ENCODE peak calls at places on chromosomes 13 and 19, in ten cellular contexts. I is upper lobe of left lung; O is left ventricle myocardium inferior; N is endodermal cell; W is tibial nerve; K is gastrocnemius medialis; E is RWPE2; X is CD8-positive, alpha-beta memory T cell; Q is uterus; J is effector memory CD4-positive, alpha-beta T cell. R is an unnamed sample. For H3K9me3, the result is how much of the 10 kb centered on the place peaks cover.

GRCh38 chr13:37715606-37716015 is 117.0 kb upstream of the POSTN start:
- DNase-seq in K (no peak), N (no peak), O (no peak), X (no peak), W (no peak), E (no peak), I (no peak), J (no peak), Q (no peak), R (no peak)

GRCh38 chr13:28494537-28494860 is 429 bp downstream of the FLT1 start:
- DNase-seq in E (no peak), J (no peak), O (no peak), N (no peak), I (no peak), W (no peak), X (no peak), K (no peak), Q (no peak), R (no peak)

GRCh38 chr19:46731584-46731983 is 14.3 kb upstream of the FKRP start:
- DNase-seq in K (no peak), X (no peak), W (no peak), O (no peak), I (no peak), Q (no peak), J (no peak), E (no peak), N (no peak), R (no peak)

GRCh38 chr19:39907213-39907612 is 27.2 kb downstream of the FCGBP start:
- DNase-seq in X (no peak), I (no peak), K (no peak), J (no peak), W (no peak), Q (no peak), O (no peak), N (no peak), E (no peak), R (no peak)

GRCh38 chr13:102620512-102620911 is 23.7 kb downstream of the TPP2 start:
- DNase-seq in O (no peak), X (no peak), N (no peak), Q (no peak), W (no peak), I (no peak), E (no peak), K (no peak), J (no peak), R (no peak)

GRCh38 chr13:110400786-110401533 is 93.9 kb downstream of the COL4A2 start:
- DNase-seq in I (no peak), K (no peak), E (no peak), W (no peak), X (no peak), N (no peak), Q (peak), J (no peak), O (no peak), R (peak)

GRCh38 chr19:29687897-29688728 is 22.9 kb downstream of the PLEKHF1 start:
- DNase-seq in J (no peak), W (no peak), E (no peak), O (no peak), X (no peak), I (no peak), N (no peak), Q (no peak), K (peak), R (no peak)

GRCh38 chr13:77691871-77692270 is 5.6 kb upstream of the SLAIN1 start:
- DNase-seq in Q (no peak), I (no peak), X (no peak), K (no peak), J (no peak), W (no peak), O (no peak), N (no peak), E (no peak), R (no peak)

GRCh38 chr19:10975374-10976036 is 14.7 kb downstream of the SMARCA4 start:
- DNase-seq in W (peak), Q (peak), O (peak), E (no peak), J (no peak), I (no peak), N (no peak), X (no peak), K (no peak), R (peak)
- H3K27ac ChIP-seq in W (peak), Q (peak), O (peak), E (no peak), J (no peak), I (peak), N (no peak), X (no peak), K (peak), R (peak)

DNA sequence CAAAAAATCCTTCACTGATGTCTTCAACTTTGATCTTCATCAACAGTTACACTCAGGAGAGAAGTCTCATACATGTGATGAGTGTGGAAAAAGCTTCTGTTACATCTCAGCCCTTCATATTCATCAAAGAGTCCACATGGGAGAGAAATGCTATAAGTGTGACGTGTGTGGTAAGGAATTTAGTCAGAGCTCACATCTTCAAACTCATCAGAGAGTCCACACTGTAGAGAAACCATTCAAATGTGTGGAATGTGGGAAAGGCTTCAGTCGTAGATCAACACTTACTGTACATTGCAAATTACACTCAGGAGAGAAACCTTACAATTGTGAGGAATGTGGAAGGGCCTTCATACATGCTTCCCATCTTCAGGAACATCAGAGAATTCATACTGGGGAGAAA is 8.4 kb upstream of the ZNF226 start:
- DNase-seq in N (no peak), O (no peak), X (no peak), W (no peak), K (no peak), Q (no peak), J (no peak), E (no peak), I (no peak), R (no peak)
- H3K9me3 ChIP-seq in N (under half), O (half or more), X (under half), W (half or more), K (under half), Q (under half), J (under half), E (under half), I (half or more), R (half or more)

GRCh38 chr13:44219808-44220544 is 153.6 kb upstream of the SERP2 start:
- DNase-seq in J (no peak), I (no peak), W (no peak), X (no peak), E (no peak), K (no peak), Q (no peak), N (no peak), O (no peak), R (no peak)
- H3K27ac ChIP-seq in J (no peak), I (peak), W (peak), X (no peak), E (no peak), K (peak), Q (peak), N (no peak), O (peak), R (peak)

DNA sequence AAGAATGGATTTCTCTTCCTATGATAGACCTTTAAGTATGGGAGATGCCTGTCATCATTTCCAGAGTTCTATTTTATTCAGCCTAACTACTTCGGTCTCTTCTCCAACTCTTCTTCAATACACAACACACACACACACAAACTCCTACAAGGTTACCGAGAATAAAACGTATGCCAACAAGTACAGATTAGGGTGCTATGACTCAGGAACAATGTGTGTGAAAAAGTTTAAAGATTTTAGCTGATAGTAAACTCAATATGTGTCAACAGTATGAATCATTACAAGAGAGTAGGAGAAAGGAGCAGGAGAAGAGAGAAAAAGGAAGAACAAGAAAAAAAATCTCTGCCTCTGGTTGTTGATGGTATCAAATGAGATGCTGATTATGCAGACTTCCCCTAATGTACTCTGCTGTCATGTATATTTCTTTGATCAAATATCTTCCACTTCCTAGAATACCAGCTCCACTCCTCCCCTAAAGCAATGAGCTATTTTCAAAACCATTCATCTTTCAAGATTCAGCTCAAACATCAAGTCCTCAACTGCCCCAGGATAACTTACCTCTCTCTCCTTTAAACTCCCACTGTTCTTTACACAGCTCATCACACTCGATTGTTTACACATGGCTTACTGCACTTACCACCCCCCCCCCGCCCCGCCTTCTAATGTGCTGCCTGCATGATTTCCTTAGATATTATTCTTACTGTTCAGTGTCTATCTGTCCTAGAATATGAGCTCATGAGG is 95.6 kb downstream of the FAM216B start:
- DNase-seq in I (no peak), K (no peak), Q (no peak), E (no peak), W (no peak), N (no peak), O (no peak), J (no peak), X (no peak), R (no peak)
- H3K9me3 ChIP-seq in I (under half), K (under half), Q (under half), E (under half), W (under half), N (under half), O (under half), J (under half), X (under half), R (under half)

GRCh38 chr19:1010586-1011510 is 10.1 kb downstream of the TMEM259 start:
- DNase-seq in W (no peak), J (no peak), N (no peak), X (no peak), K (no peak), E (no peak), I (peak), O (no peak), Q (peak), R (no peak)
- H3K27ac ChIP-seq in W (no peak), J (no peak), N (no peak), X (no peak), K (no peak), E (no peak), I (no peak), O (no peak), Q (no peak), R (no peak)

GRCh38 chr19:28483197-28483596 is 729.8 kb downstream of the UQCRFS1 start:
- DNase-seq in Q (no peak), X (no peak), K (no peak), I (no peak), O (no peak), N (no peak), W (no peak), E (no peak), J (no peak), R (no peak)
- H3K9me3 ChIP-seq in Q (under half), X (under half), K (under half), I (under half), O (under half), N (under half), W (under half), E (under half), J (under half), R (under half)

GRCh38 chr13:101291216-101291615 is 125.1 kb downstream of the NALCN start:
- DNase-seq in W (no peak), E (no peak), K (no peak), O (no peak), N (no peak), Q (no peak), X (no peak), I (no peak), J (no peak), R (no peak)
- H3K27ac ChIP-seq in W (no peak), E (no peak), K (no peak), O (no peak), N (no peak), Q (no peak), X (no peak), I (no peak), J (no peak), R (no peak)

GRCh38 chr13:61779456-61779855 is 363.8 kb upstream of the PCDH20 start:
- DNase-seq in W (no peak), O (no peak), E (no peak), N (peak), J (no peak), Q (no peak), X (no peak), K (no peak), I (no peak), R (no peak)
- H3K9me3 ChIP-seq in W (under half), O (under half), E (under half), N (under half), J (under half), Q (under half), X (under half), K (under half), I (under half), R (under half)

GRCh38 chr13:21435710-21436151 is 23.4 kb downstream of the ZDHHC20 start:
- DNase-seq in O (peak), X (peak), J (peak), Q (peak), K (peak), W (peak), N (no peak), E (no peak), I (no peak), R (peak)
- H3K27ac ChIP-seq in O (peak), X (no peak), J (no peak), Q (peak), K (peak), W (no peak), N (no peak), E (peak), I (peak), R (peak)

GRCh38 chr19:43429395-43429794 is 14.7 kb downstream of the TEX101 start:
- DNase-seq in J (no peak), X (no peak), K (no peak), N (no peak), O (no peak), W (no peak), Q (no peak), E (no peak), I (no peak), R (no peak)
- H3K9me3 ChIP-seq in J (under half), X (under half), K (under half), N (under half), O (under half), W (under half), Q (under half), E (under half), I (under half), R (under half)

R was measured in heart right ventricle.